ENCODE peak calls at places on chromosomes 12 and 14, in ten cellular contexts. S is activated B cell treated with CpG ODN at 0.5 μM for 24 hours; K is GM04504; T is G401; L is Daoy; Q is GM03348; C is Karpas-422; F is A549; G is H54; V is activated naive CD4-positive, alpha-beta T cell treated with Interleukin-2 at 50 U/mL for 16 hours. D is an unnamed sample.

GRCh38 chr12:2417761-2418160 is 365.0 kb downstream of the CACNA1C start:
- DNase-seq in S (no peak), K (no peak), T (no peak), L (no peak), Q (no peak), C (no peak), F (no peak), G (no peak), V (no peak), D (no peak)

GRCh38 chr14:60085085-60085484 is 6.6 kb upstream of the PCNX4 start:
- DNase-seq in S (no peak), K (no peak), T (no peak), L (no peak), Q (peak), C (no peak), F (no peak), G (no peak), V (no peak), D (no peak)

GRCh38 chr12:128810182-128811127 is 13.3 kb downstream of the SLC15A4 start:
- DNase-seq in S (no peak), K (peak), T (peak), L (no peak), Q (peak), C (no peak), F (no peak), G (no peak), V (no peak), D (peak)

GRCh38 chr12:112539221-112539620 is 120.5 kb downstream of the PTPN11 start:
- DNase-seq in S (no peak), K (no peak), T (no peak), L (no peak), Q (no peak), C (no peak), F (peak), G (no peak), V (no peak), D (no peak)

GRCh38 chr14:53509227-53509822 is 356.2 kb upstream of the DDHD1 start:
- DNase-seq in S (no peak), K (no peak), T (no peak), L (peak), Q (peak), C (no peak), F (no peak), G (no peak), V (no peak), D (no peak)

GRCh38 chr12:100401660-100402059 is 44.8 kb downstream of the SLC17A8 start:
- DNase-seq in S (no peak), K (no peak), T (no peak), L (peak), Q (peak), C (no peak), F (peak), G (no peak), V (no peak), D (no peak)

GRCh38 chr12:47903151-47903611 is 1.6 kb downstream of the VDR start:
- DNase-seq in S (no peak), K (peak), T (no peak), L (peak), Q (peak), C (no peak), F (no peak), G (no peak), V (peak), D (no peak)

GRCh38 chr14:79111963-79112362 is 941.8 kb downstream of the NRXN3 start:
- DNase-seq in S (no peak), K (no peak), T (no peak), L (no peak), Q (peak), C (no peak), F (no peak), G (no peak), V (no peak), D (no peak)

GRCh38 chr14:104157303-104157928 is 19.0 kb downstream of the KIF26A start:
- DNase-seq in S (no peak), K (no peak), T (no peak), L (peak), Q (no peak), C (peak), F (no peak), G (no peak), V (no peak), D (no peak)

GRCh38 chr14:87332001-87332400 is 661.0 kb downstream of the GALC start:
- DNase-seq in S (no peak), K (peak), T (no peak), L (peak), Q (peak), C (no peak), F (no peak), G (no peak), V (no peak), D (no peak)

GRCh38 chr14:76259029-76259735 is 107.5 kb downstream of the GPATCH2L start:
- DNase-seq in S (no peak), K (no peak), T (no peak), L (no peak), Q (no peak), C (no peak), F (no peak), G (no peak), V (no peak), D (no peak)

GRCh38 chr12:113416091-113416754 is 6.0 kb upstream of the SDSL start:
- DNase-seq in S (no peak), K (no peak), T (no peak), L (peak), Q (no peak), C (no peak), F (peak), G (no peak), V (no peak), D (no peak)

GRCh38 chr12:3273409-3273853 is 196.3 kb downstream of the TSPAN9 start:
- DNase-seq in S (no peak), K (no peak), T (no peak), L (peak), Q (peak), C (no peak), F (peak), G (peak), V (no peak), D (peak)

GRCh38 chr12:43847427-43847826 is 11.5 kb downstream of the TMEM117 start:
- DNase-seq in S (no peak), K (peak), T (no peak), L (peak), Q (peak), C (no peak), F (peak), G (peak), V (no peak), D (no peak)

GRCh38 chr12:7915911-7916403 is 20.0 kb downstream of the SLC2A3 start:
- DNase-seq in S (no peak), K (no peak), T (peak), L (peak), Q (no peak), C (no peak), F (no peak), G (no peak), V (peak), D (peak)

GRCh38 chr12:10701226-10701681 is 21.9 kb downstream of the YBX3 start:
- DNase-seq in S (no peak), K (peak), T (no peak), L (no peak), Q (no peak), C (no peak), F (no peak), G (no peak), V (peak), D (no peak)

GRCh38 chr12:34033628-34034296 is 11.5 kb downstream of the ALG10 start:
- DNase-seq in S (no peak), K (no peak), T (peak), L (peak), Q (peak), C (peak), F (peak), G (no peak), V (no peak), D (peak)

GRCh38 chr14:102390486-102390885 is 27.7 kb downstream of the TECPR2 start:
- DNase-seq in S (no peak), K (no peak), T (no peak), L (no peak), Q (peak), C (no peak), F (no peak), G (no peak), V (no peak), D (no peak)

GRCh38 chr14:96904201-96904600 is 107.0 kb downstream of the VRK1 start:
- DNase-seq in S (no peak), K (no peak), T (no peak), L (no peak), Q (no peak), C (no peak), F (peak), G (no peak), V (no peak), D (no peak)

GRCh38 chr14:93923586-93923985 is 3.6 kb upstream of the FAM181A start:
- DNase-seq in S (no peak), K (no peak), T (no peak), L (no peak), Q (no peak), C (no peak), F (no peak), G (no peak), V (no peak), D (no peak)

GRCh38 chr14:68793734-68794129 is 865 bp upstream of the ZFP36L1 start:
- DNase-seq in S (no peak), K (no peak), T (no peak), L (no peak), Q (peak), C (peak), F (no peak), G (no peak), V (peak), D (no peak)

GRCh38 chr12:121260091-121260490 is 36.4 kb downstream of the CAMKK2 start:
- DNase-seq in S (no peak), K (no peak), T (peak), L (no peak), Q (no peak), C (no peak), F (no peak), G (no peak), V (no peak), D (peak)

GRCh38 chr12:60399064-60399463 is 803.2 kb downstream of the SLC16A7 start:
- DNase-seq in S (no peak), K (no peak), T (no peak), L (no peak), Q (no peak), C (no peak), F (no peak), G (no peak), V (no peak), D (no peak)

GRCh38 chr14:36747411-36748184 is 85.9 kb downstream of the PAX9 start:
- DNase-seq in S (no peak), K (no peak), T (no peak), L (no peak), Q (peak), C (peak), F (peak), G (no peak), V (no peak), D (no peak)

GRCh38 chr14:64720190-64720589 is 16.0 kb downstream of the PLEKHG3 start:
- DNase-seq in S (no peak), K (peak), T (no peak), L (peak), Q (peak), C (no peak), F (peak), G (peak), V (no peak), D (no peak)

GRCh38 chr12:507261-507853 is 47.6 kb downstream of the B4GALNT3 start:
- DNase-seq in S (no peak), K (no peak), T (no peak), L (no peak), Q (no peak), C (no peak), F (no peak), G (no peak), V (no peak), D (no peak)

GRCh38 chr12:76455582-76456345 is 103.8 kb downstream of the OSBPL8 start:
- DNase-seq in S (no peak), K (peak), T (peak), L (peak), Q (peak), C (peak), F (peak), G (peak), V (peak), D (peak)

GRCh38 chr12:27293463-27293862 is 39.2 kb upstream of the BMAL2 start:
- DNase-seq in S (no peak), K (no peak), T (no peak), L (peak), Q (no peak), C (no peak), F (no peak), G (no peak), V (no peak), D (no peak)

GRCh38 chr14:68609012-68609411 is 183.9 kb downstream of the ZFP36L1 start:
- DNase-seq in S (no peak), K (no peak), T (no peak), L (no peak), Q (no peak), C (no peak), F (no peak), G (no peak), V (no peak), D (no peak)

GRCh38 chr14:81471062-81471461 is 62.6 kb downstream of the SEL1L start:
- DNase-seq in S (no peak), K (no peak), T (no peak), L (no peak), Q (no peak), C (peak), F (no peak), G (no peak), V (no peak), D (no peak)

GRCh38 chr14:51087024-51087423 is 7.9 kb downstream of the TRIM9 start:
- DNase-seq in S (no peak), K (no peak), T (no peak), L (peak), Q (no peak), C (no peak), F (peak), G (peak), V (no peak), D (no peak)

GRCh38 chr14:54446201-54446693 is 5.1 kb upstream of the CNIH1 start:
- DNase-seq in S (no peak), K (no peak), T (peak), L (no peak), Q (peak), C (no peak), F (no peak), G (no peak), V (no peak), D (peak)

GRCh38 chr12:31118347-31118830 is 44.7 kb downstream of the DDX11 start:
- DNase-seq in S (no peak), K (no peak), T (no peak), L (peak), Q (no peak), C (no peak), F (peak), G (peak), V (peak), D (no peak)

GRCh38 chr12:57720606-57721595 is 17.6 kb downstream of the AGAP2 start:
- DNase-seq in S (no peak), K (no peak), T (no peak), L (no peak), Q (no peak), C (no peak), F (no peak), G (no peak), V (no peak), D (no peak)

GRCh38 chr12:63944586-63945228 is 100.2 kb downstream of the SRGAP1 start:
- DNase-seq in S (no peak), K (no peak), T (peak), L (peak), Q (no peak), C (no peak), F (no peak), G (no peak), V (no peak), D (no peak)

GRCh38 chr14:64229489-64229888 is 64.7 kb downstream of the ESR2 start:
- DNase-seq in S (no peak), K (no peak), T (no peak), L (no peak), Q (no peak), C (no peak), F (no peak), G (no peak), V (no peak), D (no peak)

GRCh38 chr12:96445743-96446655 is 43.4 kb upstream of the CFAP54 start:
- DNase-seq in S (no peak), K (peak), T (no peak), L (peak), Q (peak), C (no peak), F (peak), G (peak), V (peak), D (no peak)

GRCh38 chr14:33679025-33679424 is 271.8 kb downstream of the EGLN3 start:
- DNase-seq in S (no peak), K (no peak), T (no peak), L (no peak), Q (no peak), C (peak), F (no peak), G (no peak), V (no peak), D (no peak)

GRCh38 chr12:116389990-116390655 is 112.6 kb upstream of the MED13L start:
- DNase-seq in S (no peak), K (peak), T (no peak), L (peak), Q (peak), C (no peak), F (peak), G (peak), V (no peak), D (no peak)